ENCODE peak calls at places on chromosome 22, in nine cellular contexts. J is uterus, D is AG10803, S is cardiac muscle cell, W is mucosa of descending colon, A is RWPE1, I is B cell, U is endothelial cell, Y is ovary. N is an unnamed sample.

GRCh38 chr22:23178512-23179254 is 1.6 kb upstream of the BCR start:
- DNase-seq in D (peak; percentile 34), U (peak; percentile 81), A (peak; percentile 67), S (peak; percentile 82), I (peak; percentile 84), W (peak; percentile 71), Y (peak; percentile 78), J (peak; percentile 74), N (peak; percentile 86)

GRCh38 chr22:39426380-39427043 is 26.9 kb downstream of the TAB1 start:
- DNase-seq in J (no peak), Y (no peak), S (no peak), I (no peak), U (no peak), D (no peak), W (no peak), A (no peak), N (no peak)

GRCh38 chr22:49789289-49790141 is 38.2 kb downstream of the BRD1 start:
- DNase-seq in Y (peak; percentile 48), W (peak; percentile 17), J (peak; percentile 41), I (no peak), A (peak; percentile 14), U (peak; percentile 33), S (no peak), D (peak; percentile 54), N (no peak)

GRCh38 chr22:42908082-42908746 is 51.1 kb upstream of the ARFGAP3 start:
- DNase-seq in I (no peak), W (no peak), Y (no peak), D (no peak), J (no peak), U (no peak), A (no peak), S (peak; percentile 60), N (peak; percentile 63)

GRCh38 chr22:24417901-24418641 is 9.3 kb upstream of the ADORA2A start:
- DNase-seq in J (no peak), S (no peak), D (peak; percentile 34), I (no peak), A (no peak), W (no peak), Y (no peak), U (no peak), N (no peak)

GRCh38 chr22:50530857-50531545 is 1.2 kb upstream of the TYMP start:
- DNase-seq in S (peak; percentile 74), D (peak; percentile 82), W (peak; percentile 92), I (peak; percentile 92), J (peak; percentile 70), A (no peak), Y (peak; percentile 49), U (peak; percentile 67), N (peak; percentile 74)

GRCh38 chr22:39239561-39240423 is 5.0 kb downstream of the PDGFB start:
- DNase-seq in S (no peak), U (no peak), I (no peak), D (no peak), Y (no peak), J (no peak), W (peak; percentile 93), A (peak; percentile 56), N (no peak)

GRCh38 chr22:42314709-42315391 is 44.4 kb upstream of the TCF20 start:
- DNase-seq in D (no peak), W (no peak), U (no peak), A (no peak), I (no peak), J (no peak), Y (no peak), S (peak; percentile 75), N (no peak)

GRCh38 chr22:46614070-46614931 is 5.9 kb upstream of the GRAMD4 start:
- DNase-seq in S (no peak), W (peak; percentile 18), J (no peak), D (no peak), I (peak; percentile 78), A (no peak), Y (no peak), U (no peak), N (no peak)

GRCh38 chr22:46357711-46358505 is 22.4 kb downstream of the TRMU start:
- DNase-seq in D (no peak), I (no peak), A (no peak), U (no peak), S (no peak), Y (peak; percentile 21), J (no peak), W (no peak), N (no peak)

GRCh38 chr22:40111451-40111850 is 66.3 kb upstream of the TNRC6B start:
- DNase-seq in U (no peak), I (no peak), Y (no peak), A (no peak), W (no peak), J (no peak), D (no peak), S (no peak), N (no peak)

GRCh38 chr22:22235564-22235963 is 9.0 kb upstream of the VPREB1 start:
- DNase-seq in A (no peak), Y (no peak), U (peak; percentile 33), W (peak; percentile 70), J (no peak), S (no peak), D (no peak), I (no peak), N (peak; percentile 39)

GRCh38 chr22:20509344-20510047 is 2.1 kb downstream of the MED15 start:
- DNase-seq in I (peak; percentile 73), J (peak; percentile 66), W (peak; percentile 84), U (peak; percentile 62), S (peak; percentile 70), Y (peak; percentile 62), D (peak; percentile 92), A (peak; percentile 86), N (no peak)

GRCh38 chr22:23012081-23012622 is 58.2 kb upstream of the GNAZ start:
- DNase-seq in A (no peak), J (no peak), Y (no peak), S (no peak), I (no peak), W (no peak), U (no peak), D (no peak), N (no peak)

GRCh38 chr22:17738386-17739128 is 35.7 kb downstream of the BID start:
- DNase-seq in I (no peak), Y (no peak), S (no peak), D (no peak), W (no peak), A (no peak), U (no peak), J (no peak), N (no peak)

GRCh38 chr22:22974795-22975580 is 87.4 kb downstream of the IGLL5 start:
- DNase-seq in Y (no peak), W (no peak), S (no peak), I (no peak), A (no peak), U (no peak), J (no peak), D (no peak), N (no peak)

GRCh38 chr22:36467946-36468345 is 13.5 kb downstream of the TXN2 start:
- DNase-seq in D (peak; percentile 93), S (no peak), J (no peak), U (no peak), Y (no peak), A (peak; percentile 78), W (no peak), I (no peak), N (no peak)

DNA sequence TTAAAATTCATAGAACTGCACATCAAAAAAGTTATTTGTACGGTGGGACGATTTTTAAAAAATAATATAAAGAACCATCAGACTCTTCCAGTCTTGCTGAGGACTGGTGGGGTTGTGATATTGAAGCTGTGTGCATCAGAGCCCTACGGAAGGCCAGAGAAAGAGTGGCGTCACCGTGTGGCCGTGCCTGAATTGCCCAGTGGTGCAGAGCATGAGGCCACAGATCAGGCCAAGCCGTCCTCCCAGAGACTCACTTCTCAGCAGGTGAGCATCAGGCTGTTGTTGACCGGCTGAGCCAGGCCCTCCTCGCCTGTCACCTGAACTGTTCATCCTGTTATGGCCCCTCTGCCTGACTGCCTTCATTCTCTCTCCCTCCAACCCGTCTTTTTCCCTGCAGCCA is 1013.9 kb downstream of the TBC1D22A start:
- DNase-seq in J (no peak), I (no peak), S (no peak), Y (no peak), U (no peak), A (no peak), W (no peak), D (no peak), N (no peak)
- TF ChIP-seq CTCF in J (no peak), I (no peak), S (no peak), Y (no peak), U (no peak), A (no peak), W (no peak), D (no peak), N (no peak)

GRCh38 chr22:32200752-32201151 is 4.1 kb downstream of the RFPL2 start:
- DNase-seq in D (no peak), Y (no peak), W (no peak), I (no peak), S (no peak), J (no peak), U (no peak), A (no peak), N (no peak)
- TF ChIP-seq CTCF in D (no peak), Y (no peak), W (no peak), I (no peak), S (no peak), J (no peak), U (no peak), A (no peak), N (no peak)

DNA sequence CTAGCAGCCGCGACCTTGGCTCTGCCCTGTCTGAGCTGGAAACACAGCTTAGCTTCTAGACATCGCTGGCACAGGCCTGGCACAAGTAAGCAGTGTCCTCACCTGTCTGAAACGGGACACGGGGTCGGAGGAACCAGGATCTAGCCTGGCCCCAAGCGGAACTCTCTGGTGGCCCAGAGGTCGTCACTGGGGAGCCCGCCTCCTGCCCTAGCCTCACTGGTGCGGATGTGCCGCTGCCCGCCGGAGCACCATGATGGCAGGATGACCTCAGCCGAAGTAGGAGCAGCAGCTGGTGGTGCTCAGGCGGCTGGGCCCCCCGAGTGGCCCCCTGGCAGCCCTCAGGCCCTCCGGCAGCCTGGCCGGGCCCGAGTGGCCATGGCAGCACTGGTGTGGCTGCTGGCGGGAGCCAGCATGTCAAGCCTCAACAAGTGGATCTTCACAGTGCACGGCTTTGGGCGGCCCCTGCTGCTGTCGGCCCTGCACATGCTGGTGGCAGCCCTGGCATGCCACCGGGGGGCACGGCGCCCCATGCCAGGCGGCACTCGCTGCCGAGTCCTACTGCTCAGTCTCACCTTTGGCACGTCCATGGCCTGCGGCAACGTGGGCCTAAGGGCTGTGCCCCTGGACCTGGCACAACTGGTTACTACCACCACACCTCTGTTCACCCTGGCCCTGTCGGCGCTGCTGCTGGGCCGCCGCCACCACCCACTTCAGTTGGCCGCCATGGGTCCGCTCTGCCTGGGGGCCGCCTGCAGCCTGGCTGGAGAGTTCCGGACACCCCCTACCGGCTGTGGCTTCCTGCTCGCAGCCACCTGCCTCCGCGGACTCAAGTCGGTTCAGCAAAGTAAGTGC is 871 bp downstream of the SLC35E4 start:
- DNase-seq in U (peak; percentile 9), D (peak; percentile 15), A (no peak), I (no peak), J (peak; percentile 27), Y (peak; percentile 44), W (peak; percentile 43), S (no peak), N (no peak)
- TF ChIP-seq CTCF in U (no peak), D (peak; percentile 29), A (no peak), I (no peak), J (no peak), Y (no peak), W (no peak), S (no peak), N (no peak)

DNA sequence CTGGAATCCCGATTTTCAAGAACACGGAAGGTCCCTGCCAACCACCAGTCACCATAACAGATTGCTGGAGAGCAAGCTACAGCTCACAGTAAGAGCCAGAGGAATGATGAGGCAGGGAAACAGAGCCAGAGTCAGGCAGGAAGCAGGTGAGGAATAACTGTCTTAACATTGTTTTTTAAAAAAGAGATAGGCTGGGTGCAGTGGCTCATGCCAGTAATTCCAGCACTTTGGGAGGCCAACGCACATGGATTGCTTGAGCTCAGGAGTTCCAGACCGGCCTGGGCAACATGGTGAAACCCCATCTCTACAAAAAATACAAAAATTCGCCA is 13.5 kb upstream of the CASTOR1 start:
- DNase-seq in S (no peak), D (no peak), A (no peak), I (no peak), W (no peak), J (no peak), Y (no peak), U (no peak), N (no peak)
- TF ChIP-seq CTCF in S (no peak), D (no peak), A (no peak), I (no peak), W (no peak), J (no peak), Y (no peak), U (no peak), N (no peak)

N was measured in glutamatergic neuron.